ENCODE peak calls at places on chromosomes 6 and 20, in nine cellular contexts. N is heart left ventricle, X is IMR-90, Z is GM12878, V is esophagus muscularis mucosa, F is endothelial cell of umbilical vein, A is prostate gland, I is A549, J is lower leg skin. K is an unnamed sample.
A peak's percentile ranks its signal among the peaks of the same experiment; 100 is the strongest.

GRCh38 chr6:167416676-167417430 is 92.0 kb downstream of the TTLL2 start:
- DNase-seq in J (no peak), N (no peak), A (no peak), I (no peak), V (no peak), X (no peak), Z (no peak), F (no peak), K (peak; percentile 25)

GRCh38 chr20:46752639-46753235 is 43.3 kb downstream of the SLC2A10 start:
- DNase-seq in Z (no peak), I (peak; percentile 69), V (no peak), X (peak; percentile 62), J (no peak), F (peak; percentile 62), N (peak; percentile 34), A (peak; percentile 33), K (peak; percentile 51)

GRCh38 chr6:163841733-163842132 is 427.2 kb downstream of the QKI start:
- DNase-seq in I (no peak), Z (no peak), X (no peak), F (no peak), J (no peak), N (no peak), V (peak; percentile 34), A (no peak), K (no peak)

GRCh38 chr6:87903299-87903698 is 144.3 kb upstream of the SPACA1 start:
- DNase-seq in I (no peak), N (no peak), A (no peak), Z (no peak), V (no peak), X (no peak), J (no peak), F (no peak), K (no peak)

GRCh38 chr20:16621435-16622141 is 48.3 kb upstream of the KIF16B start:
- DNase-seq in N (no peak), J (no peak), F (no peak), X (no peak), V (no peak), A (no peak), Z (no peak), I (no peak), K (no peak)

GRCh38 chr6:26240157-26240980 is 124.6 kb upstream of the BTN3A2 start:
- DNase-seq in X (peak; percentile 93), J (peak; percentile 90), N (peak; percentile 61), V (no peak), A (peak; percentile 59), F (peak; percentile 85), Z (peak; percentile 89), I (no peak), K (no peak)

GRCh38 chr6:136095961-136096360 is 154.2 kb downstream of the MTFR2 start:
- DNase-seq in N (peak; percentile 33), I (no peak), J (no peak), A (no peak), V (no peak), F (peak; percentile 77), X (no peak), Z (no peak), K (no peak)

GRCh38 chr20:25540273-25540672 is 45.1 kb downstream of the NINL start:
- DNase-seq in F (no peak), V (no peak), X (no peak), I (no peak), Z (no peak), J (peak; percentile 48), N (no peak), A (no peak), K (peak; percentile 75)

GRCh38 chr20:18276821-18277220 is 11.5 kb upstream of the ZNF133 start:
- DNase-seq in N (peak; percentile 34), Z (no peak), J (no peak), I (peak; percentile 78), A (peak; percentile 70), X (peak; percentile 71), V (no peak), F (peak; percentile 59), K (peak; percentile 61)

GRCh38 chr6:124573953-124574352 is 388.3 kb upstream of the RNF217 start:
- DNase-seq in J (no peak), V (no peak), I (no peak), A (no peak), F (no peak), X (no peak), Z (no peak), N (no peak), K (no peak)

GRCh38 chr6:140379919-140380318 is 1005.5 kb upstream of the CITED2 start:
- DNase-seq in A (no peak), V (no peak), Z (no peak), X (peak; percentile 86), N (no peak), F (no peak), I (no peak), J (no peak), K (no peak)

GRCh38 chr6:35473849-35474128 is 5.6 kb downstream of the RPL10A start:
- DNase-seq in I (no peak), Z (no peak), N (no peak), X (no peak), A (no peak), F (no peak), J (no peak), V (no peak), K (no peak)

DNA sequence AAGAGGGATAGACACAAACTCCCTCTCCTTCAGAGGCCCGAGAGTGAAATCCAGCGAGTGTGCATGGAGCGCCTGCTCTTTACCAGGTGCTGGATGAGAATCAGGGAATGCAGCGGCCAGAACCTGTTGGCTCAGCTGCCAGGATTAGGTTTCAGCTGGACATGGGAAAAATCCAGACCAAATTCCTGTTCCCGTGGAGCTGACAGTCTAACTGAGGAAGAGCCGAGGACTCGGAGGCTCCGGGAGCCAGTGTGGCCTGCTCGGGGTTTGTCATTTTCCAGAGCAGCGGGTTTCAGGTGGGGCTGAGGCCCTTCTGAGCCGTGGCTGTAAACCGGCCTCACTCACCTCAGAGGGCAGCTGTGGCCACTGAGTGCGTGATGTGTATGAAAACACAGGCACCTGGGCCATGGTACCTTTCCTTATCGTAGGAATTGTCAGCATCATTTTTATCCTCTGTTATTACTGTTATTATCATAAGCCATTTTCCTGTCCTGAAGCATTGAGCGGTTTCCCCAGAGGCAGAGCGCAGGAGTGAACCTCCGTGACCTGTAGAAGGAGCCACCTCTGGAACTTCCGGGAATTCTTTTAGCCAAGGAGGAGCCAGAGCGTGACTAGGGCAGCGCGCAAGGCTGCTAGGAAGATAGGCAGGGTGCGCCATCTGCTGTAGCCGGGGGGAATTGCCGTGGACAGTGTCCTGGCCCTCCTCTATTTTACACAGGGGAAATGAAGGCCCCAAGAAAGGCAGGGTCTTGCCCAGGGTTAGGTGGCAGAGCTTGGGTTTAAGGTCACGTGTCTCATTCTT is 27.3 kb downstream of the PKIG start:
- DNase-seq in A (peak; percentile 82), I (peak; percentile 91), J (peak; percentile 98), Z (no peak), X (peak; percentile 78), V (peak; percentile 96), N (peak; percentile 88), F (peak; percentile 91), K (peak; percentile 87)
- TF ChIP-seq POLR2A in A (no peak), I (peak; percentile 39), J (no peak), Z (no peak), X (peak; percentile 64), V (no peak), N (no peak), F (no peak), K (no peak)

DNA sequence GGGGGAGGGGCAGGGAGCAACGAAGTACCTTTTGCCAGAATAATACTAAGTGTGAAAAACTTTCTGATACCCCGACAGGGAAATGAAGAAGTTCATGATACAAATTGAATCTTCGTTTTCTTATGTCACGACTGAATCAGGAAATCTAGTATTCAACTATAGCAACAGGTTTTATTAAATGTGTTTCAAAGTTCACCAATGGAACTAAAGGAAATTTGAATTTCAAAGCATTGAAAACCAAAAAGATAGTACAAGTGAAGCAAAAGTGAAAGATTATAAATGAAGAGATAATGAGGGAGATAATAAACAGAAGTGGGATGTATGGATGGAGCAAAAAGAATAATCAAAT is 333.2 kb downstream of the ADGRB3 start:
- DNase-seq in F (no peak), Z (no peak), V (no peak), N (no peak), X (no peak), I (no peak), J (no peak), A (no peak), K (no peak)
- TF ChIP-seq CTCF in F (no peak), Z (no peak), V (no peak), N (no peak), X (no peak), I (no peak), J (no peak), A (no peak), K (no peak)

GRCh38 chr6:30073489-30074240 is 1.9 kb downstream of the RNF39 start:
- DNase-seq in I (no peak), Z (no peak), V (no peak), J (no peak), X (no peak), F (no peak), N (no peak), A (peak; percentile 36), K (no peak)

GRCh38 chr6:30074331-30075093 is 1.1 kb downstream of the RNF39 start:
- DNase-seq in Z (no peak), I (no peak), A (peak; percentile 41), J (no peak), N (no peak), F (no peak), V (no peak), X (no peak), K (no peak)

GRCh38 chr6:30071858-30072257 is 3.7 kb downstream of the RNF39 start:
- DNase-seq in X (no peak), A (no peak), N (no peak), F (no peak), I (no peak), Z (no peak), J (no peak), V (no peak), K (no peak)

GRCh38 chr6:30067460-30068139 is 602 bp downstream of the PPP1R11 start:
- DNase-seq in X (no peak), Z (no peak), I (no peak), N (no peak), F (no peak), A (no peak), J (no peak), V (no peak), K (no peak)

DNA sequence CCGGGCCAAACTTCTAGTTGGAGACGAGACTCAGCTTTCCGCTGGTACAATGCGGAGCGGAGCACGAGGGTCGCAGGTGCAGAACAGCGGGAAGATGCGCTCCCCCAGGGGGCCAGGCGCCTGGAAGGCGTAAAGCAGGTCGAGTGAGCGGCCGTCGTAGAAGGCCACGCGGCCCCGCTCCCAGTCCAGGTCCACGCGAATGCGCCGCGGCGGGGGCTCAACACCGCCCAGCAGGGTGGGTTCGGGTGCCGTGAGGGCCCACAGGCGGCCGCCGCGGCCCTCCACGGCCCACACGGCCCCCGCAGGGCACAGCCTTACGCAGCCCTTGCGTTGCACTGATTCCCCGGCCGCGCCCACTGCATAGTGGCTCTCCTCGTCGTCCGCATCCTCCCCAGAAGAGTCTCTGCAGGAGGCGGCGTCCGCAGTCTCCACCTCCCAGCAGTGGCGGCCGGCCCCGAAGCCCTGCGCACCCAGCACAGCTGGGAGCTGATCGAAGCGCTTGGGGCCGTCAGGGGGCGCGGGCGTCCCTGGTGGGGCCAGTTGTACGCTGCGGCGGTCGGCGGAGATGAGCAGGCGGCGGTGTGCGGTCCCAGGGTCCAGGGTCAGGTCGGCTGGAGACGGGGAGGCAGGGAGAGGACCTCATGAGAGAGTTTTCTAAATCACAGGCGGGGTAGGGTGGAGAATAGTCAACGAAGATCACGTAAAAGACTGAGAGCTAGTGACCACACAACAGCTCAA is 4.3 kb downstream of the PPP1R11 start:
- DNase-seq in X (peak; percentile 15), J (no peak), Z (no peak), A (no peak), V (no peak), F (peak; percentile 11), I (no peak), N (peak; percentile 38), K (peak; percentile 47)
- TF ChIP-seq POLR2A in X (no peak), J (no peak), Z (no peak), A (no peak), V (no peak), F (peak; percentile 35), I (no peak), N (no peak), K (no peak)

GRCh38 chr6:118630928-118631327 is 20.5 kb downstream of the CEP85L start:
- DNase-seq in V (no peak), F (no peak), X (no peak), I (no peak), Z (no peak), J (no peak), N (no peak), A (no peak), K (no peak)
- TF ChIP-seq CTCF in V (no peak), F (no peak), X (no peak), I (no peak), Z (no peak), J (no peak), N (no peak), A (no peak), K (no peak)

K was measured in right lobe of liver.